ENCODE peak calls at places on chromosome 19, in seven cellular contexts. L, G, D, F, I, A and B are unnamed samples.

GRCh38 chr19:40433391-40434216 is 7.8 kb upstream of the SERTAD1 start:
- DNase-seq in G (peak), D (peak), L (peak), I (peak), A (peak), F (no peak), B (peak)

GRCh38 chr19:43780706-43781525 is at the start of gene KCNN4:
- DNase-seq in F (peak), A (no peak), L (no peak), I (no peak), G (peak), D (no peak), B (peak)

GRCh38 chr19:45376045-45376724 is 5.8 kb upstream of the ERCC2 start:
- DNase-seq in A (peak), G (no peak), D (peak), I (peak), F (no peak), L (peak), B (no peak)

GRCh38 chr19:33628921-33629825 is 7.4 kb downstream of the CHST8 start:
- DNase-seq in D (no peak), G (no peak), A (no peak), I (no peak), L (no peak), F (no peak), B (no peak)

GRCh38 chr19:15195987-15196682 is 4.7 kb downstream of the NOTCH3 start:
- DNase-seq in D (no peak), I (no peak), A (no peak), F (no peak), L (peak), G (peak), B (no peak)

GRCh38 chr19:6521718-6522646 is 8.8 kb upstream of the TNFSF9 start:
- DNase-seq in A (no peak), I (no peak), F (no peak), G (peak), D (no peak), L (no peak), B (peak)

GRCh38 chr19:45216677-45217076 is 28.5 kb downstream of the EXOC3L2 start:
- DNase-seq in L (no peak), F (no peak), D (no peak), A (no peak), I (no peak), G (no peak), B (no peak)

GRCh38 chr19:48064509-48064908 is 20.6 kb upstream of the CABP5 start:
- DNase-seq in F (no peak), G (no peak), L (no peak), I (no peak), A (no peak), D (no peak), B (no peak)

GRCh38 chr19:51891193-51891747 is 3.5 kb upstream of the ZNF577 start:
- DNase-seq in D (no peak), L (no peak), F (no peak), G (no peak), I (no peak), A (no peak), B (no peak)

GRCh38 chr19:14475251-14476073 is at the start of gene PTGER1:
- DNase-seq in G (no peak), D (no peak), L (no peak), I (no peak), A (no peak), F (no peak), B (peak)

GRCh38 chr19:16624236-16624635 is 3.8 kb downstream of the MED26 start:
- DNase-seq in G (no peak), I (no peak), L (no peak), F (no peak), A (no peak), D (no peak), B (no peak)

GRCh38 chr19:46725036-46725820 is 8.3 kb upstream of the PRKD2 start:
- DNase-seq in D (no peak), G (no peak), F (no peak), L (no peak), A (no peak), I (no peak), B (no peak)

GRCh38 chr19:46571495-46571894 is 29.6 kb upstream of the CALM3 start:
- DNase-seq in F (no peak), D (no peak), A (no peak), I (no peak), L (no peak), G (no peak), B (peak)

GRCh38 chr19:18932216-18932841 is 8.7 kb downstream of the HOMER3 start:
- DNase-seq in L (peak), A (peak), F (no peak), G (peak), D (peak), I (peak), B (peak)

GRCh38 chr19:3687774-3688706 is 12.2 kb downstream of the PIP5K1C start:
- DNase-seq in G (peak), D (no peak), L (peak), F (no peak), A (no peak), I (peak), B (no peak)

GRCh38 chr19:55353803-55354697 is 469 bp downstream of the COX6B2 start:
- DNase-seq in A (peak), L (peak), G (peak), I (peak), F (no peak), D (no peak), B (peak)

GRCh38 chr19:43739419-43739818 is 15.3 kb downstream of the SMG9 start:
- DNase-seq in F (no peak), L (no peak), I (no peak), D (no peak), A (no peak), G (peak), B (no peak)

GRCh38 chr19:5631511-5632240 is 8.8 kb downstream of the SAFB start:
- DNase-seq in I (peak), D (no peak), G (no peak), A (no peak), F (no peak), L (no peak), B (no peak)

GRCh38 chr19:7513809-7514642 is 1.9 kb upstream of the ZNF358 start:
- DNase-seq in F (no peak), D (no peak), L (no peak), I (no peak), A (no peak), G (no peak), B (no peak)

GRCh38 chr19:19627716-19628498 is at the start of gene LPAR2:
- DNase-seq in I (no peak), A (peak), G (peak), F (no peak), L (peak), D (no peak), B (no peak)

GRCh38 chr19:30666301-30666803 is 294.2 kb downstream of the ZNF536 start:
- DNase-seq in D (peak), I (peak), G (peak), A (peak), F (no peak), L (peak), B (peak)

GRCh38 chr19:40229484-40229883 is 3.0 kb upstream of the CCNP start:
- DNase-seq in A (no peak), I (no peak), F (no peak), L (no peak), D (no peak), G (no peak), B (no peak)

GRCh38 chr19:43765109-43765876 is 10.5 kb upstream of the SMG9 start:
- DNase-seq in L (no peak), F (no peak), A (peak), D (peak), G (peak), I (peak), B (peak)

GRCh38 chr19:40224342-40225148 is 1.9 kb downstream of the CCNP start:
- DNase-seq in F (no peak), L (no peak), I (no peak), A (no peak), D (no peak), G (no peak), B (no peak)

GRCh38 chr19:49316284-49316683 is 8.7 kb downstream of the SLC6A16 start:
- DNase-seq in L (no peak), A (no peak), G (no peak), F (no peak), D (no peak), I (no peak), B (no peak)

GRCh38 chr19:40282920-40283319 is 2.2 kb downstream of the AKT2 start:
- DNase-seq in D (no peak), G (no peak), F (no peak), I (no peak), L (no peak), A (no peak), B (no peak)

GRCh38 chr19:19113040-19113541 is 25.2 kb downstream of the TMEM161A start:
- DNase-seq in F (no peak), D (no peak), G (no peak), A (no peak), L (no peak), I (no peak), B (peak)

GRCh38 chr19:40365010-40365409 is 16.5 kb downstream of the PLD3 start:
- DNase-seq in A (no peak), L (no peak), G (no peak), I (no peak), D (no peak), F (no peak), B (no peak)

GRCh38 chr19:38070573-38070972 is 153.4 kb downstream of the DPF1 start:
- DNase-seq in L (peak), I (no peak), G (no peak), F (no peak), D (no peak), A (no peak), B (no peak)

GRCh38 chr19:7340959-7341837 is 7.5 kb upstream of the ARHGEF18 start:
- DNase-seq in L (peak), D (peak), I (peak), A (peak), F (no peak), G (peak), B (peak)

GRCh38 chr19:9381367-9381785 is 18.6 kb downstream of the ZNF177 start:
- DNase-seq in F (no peak), A (no peak), L (no peak), I (no peak), G (no peak), D (no peak), B (peak)
- H3K4me3 ChIP-seq in F (no peak), A (no peak), L (no peak), I (no peak), G (no peak), D (no peak), B (no peak)

DNA sequence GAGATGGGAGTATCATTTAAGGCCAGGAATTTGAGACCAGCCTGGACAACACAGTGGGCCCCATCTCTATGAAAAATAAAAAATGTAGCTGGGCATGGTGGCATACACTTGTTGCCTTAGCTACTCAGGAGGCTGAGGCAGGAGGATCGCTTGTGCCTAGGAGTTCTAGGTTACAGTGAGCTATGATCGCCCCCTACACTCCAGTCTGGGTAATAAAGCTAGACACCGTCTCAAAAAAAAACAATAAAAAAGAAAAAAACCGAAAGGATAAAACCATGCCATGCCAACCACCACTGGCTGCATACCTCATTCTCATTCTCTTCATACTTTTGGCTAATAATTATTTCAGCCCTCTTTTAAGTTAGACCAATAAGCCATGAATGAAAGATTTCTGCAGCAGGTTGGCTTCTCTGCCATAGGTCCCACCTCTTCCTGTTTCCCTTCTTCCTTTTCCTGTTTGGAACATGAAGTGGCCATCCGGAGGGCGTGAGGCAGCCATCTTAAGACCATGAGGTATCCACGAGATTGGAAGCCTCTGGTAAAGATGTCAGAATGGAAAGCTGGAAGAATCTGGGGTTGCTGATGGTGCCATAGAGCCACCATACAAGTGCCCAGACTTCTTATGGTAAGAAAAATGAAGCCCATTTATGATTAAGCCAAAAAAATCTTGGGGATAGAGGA is 171.3 kb downstream of the CACNA1A start:
- DNase-seq in L (no peak), D (no peak), F (no peak), A (no peak), I (no peak), G (no peak), B (peak)
- TF ChIP-seq CTCF in L (no peak), D (no peak), F (no peak), A (no peak), I (no peak), G (no peak), B (no peak)

GRCh38 chr19:32448026-32448425 is 42.5 kb downstream of the DPY19L3 start:
- DNase-seq in L (no peak), A (no peak), F (no peak), D (no peak), G (no peak), I (no peak), B (no peak)

GRCh38 chr19:32453736-32454135 is 48.2 kb downstream of the DPY19L3 start:
- DNase-seq in D (no peak), G (no peak), A (no peak), I (no peak), F (no peak), L (no peak), B (no peak)

DNA sequence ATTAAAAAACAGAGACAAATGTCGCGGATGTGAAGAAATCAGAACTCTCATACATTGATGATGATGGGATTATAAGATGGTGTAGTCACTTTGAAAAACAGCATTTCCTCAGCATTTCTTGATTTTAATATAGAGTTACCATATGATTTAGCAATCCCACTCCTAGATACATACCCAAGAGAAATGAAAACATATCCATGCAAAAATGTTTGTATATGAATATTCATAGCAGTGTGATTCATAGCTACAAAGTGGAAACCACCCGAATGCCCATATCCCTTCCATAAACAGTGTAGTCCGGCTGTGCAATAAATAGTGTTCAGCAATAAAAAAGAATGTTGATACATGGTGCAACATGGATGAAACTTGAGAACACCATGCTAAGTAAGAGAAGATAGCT is 44.6 kb downstream of the DPY19L3 start:
- DNase-seq in I (no peak), G (no peak), A (no peak), D (no peak), F (no peak), L (no peak), B (no peak)
- TF ChIP-seq POLR2A in I (no peak), G (no peak), A (no peak), D (no peak), F (no peak), L (no peak), B (no peak)

DNA sequence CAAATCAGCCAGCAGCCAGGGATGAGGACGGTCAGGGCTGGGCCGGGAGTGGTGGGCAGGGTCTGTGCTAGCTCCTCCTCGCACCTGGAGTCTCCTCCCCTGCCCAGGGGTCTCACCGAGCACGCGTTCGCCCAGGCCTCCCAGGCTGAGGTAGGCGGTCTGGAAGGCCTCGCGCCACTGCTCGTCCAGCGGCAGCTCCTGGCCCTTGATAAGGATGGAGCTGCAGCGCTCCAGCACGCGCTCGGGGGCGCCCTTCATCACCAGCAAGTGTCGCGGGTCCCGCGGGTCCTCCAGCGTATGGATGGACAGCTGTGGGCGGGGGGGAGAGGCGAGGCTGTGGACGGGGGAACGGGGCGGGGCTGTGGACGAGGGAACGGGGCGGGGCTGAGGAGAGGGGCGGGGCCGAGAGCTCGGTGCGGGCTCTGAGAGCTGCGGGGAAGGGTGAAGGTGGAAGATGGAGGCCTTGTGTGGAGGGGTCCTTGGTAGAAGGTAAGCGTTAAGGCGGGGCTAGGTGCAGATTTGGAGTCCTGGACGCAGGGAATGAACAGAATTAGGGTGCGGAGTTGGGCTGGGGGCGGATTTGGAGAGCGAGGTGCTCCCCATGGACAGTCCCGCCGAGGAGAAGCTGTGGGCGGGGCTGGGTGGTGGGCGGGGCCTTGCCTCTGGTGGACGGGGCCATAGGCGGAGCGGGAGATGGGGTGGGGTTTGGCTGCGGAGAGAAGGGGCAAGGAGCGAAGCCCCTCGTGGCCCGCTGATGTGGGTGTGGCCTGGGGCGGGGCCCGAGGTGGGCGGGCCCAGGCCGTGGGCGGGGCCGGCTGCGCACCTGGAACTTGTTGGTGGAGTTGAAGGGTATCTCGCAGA is 5.7 kb downstream of the ATP4A start:
- DNase-seq in I (no peak), L (peak), A (peak), G (peak), F (no peak), D (no peak), B (no peak)
- H3K4me3 ChIP-seq in I (peak), L (no peak), A (no peak), G (peak), F (peak), D (no peak), B (no peak)

DNA sequence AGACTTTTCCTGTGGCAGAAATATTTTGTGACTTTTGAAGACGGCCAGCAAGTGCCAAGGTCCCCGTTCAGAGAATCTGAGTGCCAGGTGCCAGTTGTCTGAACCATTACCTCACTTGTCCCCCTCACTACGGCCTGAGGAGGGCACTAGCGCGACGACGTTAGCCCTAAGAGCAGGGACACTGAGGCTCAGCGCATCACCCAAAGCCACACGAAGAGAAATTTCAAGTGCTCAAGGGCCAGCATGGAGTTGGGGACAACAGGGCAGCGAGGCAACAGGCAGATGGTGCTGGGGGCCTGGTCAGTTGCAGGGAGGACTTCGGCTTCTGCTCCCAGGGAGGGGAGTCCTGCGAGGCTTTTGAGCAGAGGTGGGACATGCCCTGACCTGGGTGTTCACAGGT is 9.5 kb upstream of the TYK2 start:
- DNase-seq in G (no peak), F (no peak), D (no peak), A (no peak), L (no peak), I (no peak), B (peak)
- TF ChIP-seq CTCF in G (no peak), F (no peak), D (no peak), A (no peak), L (no peak), I (no peak), B (peak)

GRCh38 chr19:50357178-50358100 is 8.0 kb downstream of the NAPSA start:
- DNase-seq in L (peak), D (peak), F (peak), G (peak), I (peak), A (peak), B (peak)
- TF ChIP-seq POLR2A in L (peak), D (peak), F (peak), G (no peak), I (peak), A (no peak), B (no peak)

DNA sequence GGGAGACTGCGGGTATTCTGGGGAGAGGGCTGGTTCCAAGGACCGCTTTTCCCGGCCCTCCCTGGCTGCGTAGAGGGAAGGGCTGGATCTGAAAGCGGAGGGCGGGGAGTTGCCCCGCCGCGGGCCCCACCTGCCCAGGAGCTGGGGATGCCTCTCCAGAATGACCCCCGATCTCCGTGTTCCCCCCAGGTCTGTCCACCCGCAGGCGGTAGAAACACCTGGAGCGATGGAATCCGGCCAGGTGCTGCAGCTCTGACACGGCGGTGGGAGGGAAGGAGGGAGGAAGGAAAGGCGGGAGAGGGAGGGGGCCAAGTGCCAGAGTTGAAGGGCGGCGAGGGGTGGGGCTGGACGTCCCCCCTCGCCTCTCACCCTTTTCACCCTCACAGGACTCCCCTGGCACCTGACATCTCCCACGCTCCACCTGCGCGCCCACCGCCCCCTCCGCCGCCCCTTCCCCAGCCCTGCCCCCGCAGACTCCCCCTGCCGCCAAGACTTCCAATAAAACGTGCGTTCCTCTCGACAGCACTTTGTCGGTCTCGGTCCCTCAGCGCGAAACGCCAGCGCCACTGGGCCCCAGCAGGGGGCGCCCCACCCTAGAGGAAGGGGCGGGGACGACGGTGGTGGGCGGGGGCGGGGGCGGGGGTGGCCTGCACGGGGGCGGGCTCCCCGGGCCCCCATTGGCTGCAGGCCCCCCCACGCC is 374 bp upstream of the FXYD7 start:
- DNase-seq in L (no peak), A (peak), I (peak), F (no peak), D (no peak), G (peak), B (peak)
- H3K4me3 ChIP-seq in L (no peak), A (no peak), I (no peak), F (peak), D (peak), G (peak), B (no peak)

GRCh38 chr19:17754634-17755532 is 3.6 kb downstream of the FCHO1 start:
- DNase-seq in L (no peak), F (no peak), A (no peak), D (no peak), I (no peak), G (no peak), B (peak)
- TF ChIP-seq CTCF in L (no peak), F (no peak), A (no peak), D (no peak), I (no peak), G (no peak), B (no peak)